ENCODE peak calls at places on chromosomes 2 and 18, in six cellular contexts. V is stimulated activated CD4-positive, alpha-beta T cell treated with anti-CD3 and anti-CD28 coated beads, Interleukin-2, amount 100 ng/mL, for 24 hours; L is tibial artery; B is KBM-7; J is neural crest cell; N is T-cell. P is an unnamed sample.

GRCh38 chr2:201696151-201696659 is 2.2 kb downstream of the MPP4 start:
- DNase-seq in V (no peak), L (no peak), B (no peak), J (no peak), N (no peak), P (no peak)

GRCh38 chr18:54671291-54671881 is 80.3 kb downstream of the DYNAP start:
- DNase-seq in V (no peak), L (no peak), B (peak), J (no peak), N (no peak), P (no peak)

GRCh38 chr2:49367003-49367402 is 212.7 kb upstream of the FSHR start:
- DNase-seq in V (no peak), L (no peak), B (no peak), J (no peak), N (no peak), P (no peak)

GRCh38 chr2:172783091-172783898 is 47.6 kb downstream of the RAPGEF4 start:
- DNase-seq in V (no peak), L (no peak), B (peak), J (peak), N (no peak), P (peak)

GRCh38 chr2:148124271-148124670 is 103.4 kb downstream of the MBD5 start:
- DNase-seq in V (no peak), L (no peak), B (no peak), J (no peak), N (no peak), P (no peak)

GRCh38 chr2:38095655-38095995 is 19.7 kb upstream of the CYP1B1 start:
- DNase-seq in V (no peak), L (no peak), B (no peak), J (no peak), N (no peak), P (no peak)

GRCh38 chr2:104262714-104263113 is 591.2 kb upstream of the POU3F3 start:
- DNase-seq in V (no peak), L (no peak), B (no peak), J (no peak), N (no peak), P (no peak)

GRCh38 chr2:196555161-196555560 is 84.4 kb upstream of the CCDC150 start:
- DNase-seq in V (no peak), L (no peak), B (no peak), J (no peak), N (no peak), P (no peak)

GRCh38 chr18:45569566-45569965 is 45.7 kb upstream of the SLC14A2 start:
- DNase-seq in V (no peak), L (no peak), B (no peak), J (no peak), N (no peak), P (no peak)

GRCh38 chr18:59357928-59358327 is 1.1 kb downstream of the LMAN1 start:
- DNase-seq in V (no peak), L (no peak), B (peak), J (no peak), N (no peak), P (no peak)

P was measured in RWPE2.